ENCODE peak calls at places on chromosome 2, in six cellular contexts. One of them, this sample, is unnamed.

GRCh38 chr2:173027181-173028128 is 48.2 kb upstream of the MAP3K20 start:
- DNase-seq in epithelial cell of esophagus: peak
- DNase-seq in astrocyte of the cerebellum: peak
- DNase-seq in tibial artery: peak
- DNase-seq in GM12864: peak
- DNase-seq in cardiac fibroblast: peak
- DNase-seq in this sample: peak

GRCh38 chr2:33337385-33337784 is 139.1 kb upstream of the RASGRP3 start:
- DNase-seq in epithelial cell of esophagus: no peak
- DNase-seq in astrocyte of the cerebellum: no peak
- DNase-seq in tibial artery: no peak
- DNase-seq in GM12864: no peak
- DNase-seq in cardiac fibroblast: no peak
- DNase-seq in this sample: no peak

GRCh38 chr2:148812306-148812705 is 62.7 kb upstream of the KIF5C start:
- DNase-seq in epithelial cell of esophagus: peak
- DNase-seq in astrocyte of the cerebellum: peak
- DNase-seq in tibial artery: no peak
- DNase-seq in GM12864: no peak
- DNase-seq in cardiac fibroblast: peak
- DNase-seq in this sample: peak

GRCh38 chr2:29314816-29315571 is 199.8 kb downstream of the CLIP4 start:
- DNase-seq in epithelial cell of esophagus: peak
- DNase-seq in astrocyte of the cerebellum: peak
- DNase-seq in tibial artery: no peak
- DNase-seq in GM12864: peak
- DNase-seq in cardiac fibroblast: no peak
- DNase-seq in this sample: peak

GRCh38 chr2:54644236-54644635 is 79.2 kb upstream of the EML6 start:
- DNase-seq in epithelial cell of esophagus: no peak
- DNase-seq in astrocyte of the cerebellum: no peak
- DNase-seq in tibial artery: no peak
- DNase-seq in GM12864: no peak
- DNase-seq in cardiac fibroblast: no peak
- DNase-seq in this sample: no peak

GRCh38 chr2:120673571-120674061 is 62.1 kb upstream of the GLI2 start:
- DNase-seq in epithelial cell of esophagus: no peak
- DNase-seq in astrocyte of the cerebellum: no peak
- DNase-seq in tibial artery: no peak
- DNase-seq in GM12864: no peak
- DNase-seq in cardiac fibroblast: no peak
- DNase-seq in this sample: no peak

GRCh38 chr2:241314181-241314932 is 1.1 kb downstream of the HDLBP start:
- DNase-seq in epithelial cell of esophagus: peak
- DNase-seq in astrocyte of the cerebellum: no peak
- DNase-seq in tibial artery: no peak
- DNase-seq in GM12864: no peak
- DNase-seq in cardiac fibroblast: peak
- DNase-seq in this sample: peak

GRCh38 chr2:220143336-220143735 is 515.9 kb downstream of the SLC4A3 start:
- DNase-seq in epithelial cell of esophagus: peak
- DNase-seq in astrocyte of the cerebellum: peak
- DNase-seq in tibial artery: no peak
- DNase-seq in GM12864: no peak
- DNase-seq in cardiac fibroblast: peak
- DNase-seq in this sample: peak

GRCh38 chr2:23721454-23721826 is 205.5 kb downstream of the ATAD2B start:
- DNase-seq in epithelial cell of esophagus: no peak
- DNase-seq in astrocyte of the cerebellum: no peak
- DNase-seq in tibial artery: no peak
- DNase-seq in GM12864: no peak
- DNase-seq in cardiac fibroblast: no peak
- DNase-seq in this sample: no peak

GRCh38 chr2:10300328-10300920 is 2.3 kb upstream of the HPCAL1 start:
- DNase-seq in epithelial cell of esophagus: no peak
- DNase-seq in astrocyte of the cerebellum: no peak
- DNase-seq in tibial artery: no peak
- DNase-seq in GM12864: no peak
- DNase-seq in cardiac fibroblast: no peak
- DNase-seq in this sample: no peak

GRCh38 chr2:69214898-69215297 is 172.1 kb downstream of the GFPT1 start:
- DNase-seq in epithelial cell of esophagus: peak
- DNase-seq in astrocyte of the cerebellum: no peak
- DNase-seq in tibial artery: peak
- DNase-seq in GM12864: no peak
- DNase-seq in cardiac fibroblast: peak
- DNase-seq in this sample: peak

GRCh38 chr2:101704816-101705565 is 7.5 kb downstream of the MAP4K4 start:
- DNase-seq in epithelial cell of esophagus: peak
- DNase-seq in astrocyte of the cerebellum: no peak
- DNase-seq in tibial artery: no peak
- DNase-seq in GM12864: no peak
- DNase-seq in cardiac fibroblast: peak
- DNase-seq in this sample: peak

GRCh38 chr2:27889774-27890145 is 427 bp downstream of the RBKS start:
- DNase-seq in epithelial cell of esophagus: peak
- DNase-seq in astrocyte of the cerebellum: no peak
- DNase-seq in tibial artery: no peak
- DNase-seq in GM12864: no peak
- DNase-seq in cardiac fibroblast: no peak
- DNase-seq in this sample: peak
- TF ChIP-seq CTCF in epithelial cell of esophagus: no peak
- TF ChIP-seq CTCF in astrocyte of the cerebellum: no peak
- TF ChIP-seq CTCF in tibial artery: no peak
- TF ChIP-seq CTCF in GM12864: no peak
- TF ChIP-seq CTCF in cardiac fibroblast: no peak
- TF ChIP-seq CTCF in this sample: no peak

GRCh38 chr2:112084689-112085381 is 29.8 kb downstream of the TMEM87B start:
- DNase-seq in epithelial cell of esophagus: no peak
- DNase-seq in astrocyte of the cerebellum: no peak
- DNase-seq in tibial artery: no peak
- DNase-seq in GM12864: no peak
- DNase-seq in cardiac fibroblast: no peak
- DNase-seq in this sample: no peak

GRCh38 chr2:112087346-112088020 is 32.4 kb downstream of the TMEM87B start:
- DNase-seq in epithelial cell of esophagus: no peak
- DNase-seq in astrocyte of the cerebellum: no peak
- DNase-seq in tibial artery: no peak
- DNase-seq in GM12864: peak
- DNase-seq in cardiac fibroblast: no peak
- DNase-seq in this sample: no peak

GRCh38 chr2:112085382-112085730 is 30.3 kb downstream of the TMEM87B start:
- DNase-seq in epithelial cell of esophagus: no peak
- DNase-seq in astrocyte of the cerebellum: no peak
- DNase-seq in tibial artery: no peak
- DNase-seq in GM12864: no peak
- DNase-seq in cardiac fibroblast: no peak
- DNase-seq in this sample: no peak

GRCh38 chr2:112089375-112089774 is 34.3 kb downstream of the TMEM87B start:
- DNase-seq in epithelial cell of esophagus: no peak
- DNase-seq in astrocyte of the cerebellum: no peak
- DNase-seq in tibial artery: no peak
- DNase-seq in GM12864: no peak
- DNase-seq in cardiac fibroblast: no peak
- DNase-seq in this sample: no peak

GRCh38 chr2:112085916-112086669 is 31.0 kb downstream of the TMEM87B start:
- DNase-seq in epithelial cell of esophagus: no peak
- DNase-seq in astrocyte of the cerebellum: no peak
- DNase-seq in tibial artery: peak
- DNase-seq in GM12864: no peak
- DNase-seq in cardiac fibroblast: peak
- DNase-seq in this sample: no peak
- H3K4me3 ChIP-seq in epithelial cell of esophagus: no peak
- H3K4me3 ChIP-seq in astrocyte of the cerebellum: no peak
- H3K4me3 ChIP-seq in tibial artery: no peak
- H3K4me3 ChIP-seq in GM12864: no peak
- H3K4me3 ChIP-seq in cardiac fibroblast: no peak
- H3K4me3 ChIP-seq in this sample: no peak

GRCh38 chr2:197871780-197872456 is 67.5 kb downstream of the PLCL1 start:
- DNase-seq in epithelial cell of esophagus: no peak
- DNase-seq in astrocyte of the cerebellum: no peak
- DNase-seq in tibial artery: no peak
- DNase-seq in GM12864: no peak
- DNase-seq in cardiac fibroblast: no peak
- DNase-seq in this sample: no peak

GRCh38 chr2:197870137-197870536 is 65.7 kb downstream of the PLCL1 start:
- DNase-seq in epithelial cell of esophagus: no peak
- DNase-seq in astrocyte of the cerebellum: no peak
- DNase-seq in tibial artery: no peak
- DNase-seq in GM12864: no peak
- DNase-seq in cardiac fibroblast: no peak
- DNase-seq in this sample: no peak

GRCh38 chr2:197875736-197876135 is 71.3 kb downstream of the PLCL1 start:
- DNase-seq in epithelial cell of esophagus: no peak
- DNase-seq in astrocyte of the cerebellum: no peak
- DNase-seq in tibial artery: no peak
- DNase-seq in GM12864: no peak
- DNase-seq in cardiac fibroblast: no peak
- DNase-seq in this sample: no peak

GRCh38 chr2:197876524-197876923 is 72.1 kb downstream of the PLCL1 start:
- DNase-seq in epithelial cell of esophagus: no peak
- DNase-seq in astrocyte of the cerebellum: no peak
- DNase-seq in tibial artery: no peak
- DNase-seq in GM12864: no peak
- DNase-seq in cardiac fibroblast: no peak
- DNase-seq in this sample: no peak

GRCh38 chr2:197873293-197873701 is 68.9 kb downstream of the PLCL1 start:
- DNase-seq in epithelial cell of esophagus: peak
- DNase-seq in astrocyte of the cerebellum: peak
- DNase-seq in tibial artery: no peak
- DNase-seq in GM12864: no peak
- DNase-seq in cardiac fibroblast: peak
- DNase-seq in this sample: peak
- TF ChIP-seq CTCF in epithelial cell of esophagus: no peak
- TF ChIP-seq CTCF in astrocyte of the cerebellum: peak
- TF ChIP-seq CTCF in tibial artery: no peak
- TF ChIP-seq CTCF in GM12864: no peak
- TF ChIP-seq CTCF in cardiac fibroblast: peak
- TF ChIP-seq CTCF in this sample: peak

DNA sequence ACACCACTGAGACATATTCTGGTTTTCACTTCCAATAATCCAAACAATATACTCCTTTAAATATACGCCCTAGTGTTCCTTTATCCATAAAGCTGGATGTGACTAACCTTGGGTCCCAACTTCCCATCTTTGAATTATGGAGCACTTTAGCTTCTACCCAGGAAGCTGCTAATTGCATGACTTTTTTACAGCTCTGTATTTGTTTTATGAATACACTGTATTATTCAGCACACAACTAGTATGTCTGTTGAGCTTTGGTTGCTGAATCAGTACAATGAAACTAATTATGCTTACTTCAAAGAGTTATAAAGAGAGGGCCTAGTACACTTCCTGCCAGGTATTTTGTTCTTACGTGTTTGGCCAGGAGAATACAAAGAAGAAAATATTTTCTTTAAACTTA is 118.5 kb downstream of the BAZ2B start:
- DNase-seq in epithelial cell of esophagus: peak
- DNase-seq in astrocyte of the cerebellum: no peak
- DNase-seq in tibial artery: no peak
- DNase-seq in GM12864: no peak
- DNase-seq in cardiac fibroblast: no peak
- DNase-seq in this sample: no peak
- H3K4me3 ChIP-seq in epithelial cell of esophagus: no peak
- H3K4me3 ChIP-seq in astrocyte of the cerebellum: no peak
- H3K4me3 ChIP-seq in tibial artery: no peak
- H3K4me3 ChIP-seq in GM12864: no peak
- H3K4me3 ChIP-seq in cardiac fibroblast: no peak
- H3K4me3 ChIP-seq in this sample: no peak

GRCh38 chr2:71510196-71510807 is 56.9 kb downstream of the DYSF start:
- DNase-seq in epithelial cell of esophagus: peak
- DNase-seq in astrocyte of the cerebellum: peak
- DNase-seq in tibial artery: peak
- DNase-seq in GM12864: no peak
- DNase-seq in cardiac fibroblast: peak
- DNase-seq in this sample: peak
- TF ChIP-seq CTCF in epithelial cell of esophagus: peak
- TF ChIP-seq CTCF in astrocyte of the cerebellum: peak
- TF ChIP-seq CTCF in tibial artery: peak
- TF ChIP-seq CTCF in GM12864: peak
- TF ChIP-seq CTCF in cardiac fibroblast: peak
- TF ChIP-seq CTCF in this sample: peak

This sample was measured in choroid plexus epithelial cell.